ENCODE peak calls at places on chromosome 20, in six cellular contexts. Z, O, T, Y, K and H are unnamed samples.

GRCh38 chr20:47648943-47649342 is 136.3 kb downstream of the SULF2 start:
- DNase-seq in T (no peak), K (no peak), Y (no peak), O (no peak), Z (no peak), H (no peak)

GRCh38 chr20:49185071-49185757 is 2.9 kb downstream of the STAU1 start:
- DNase-seq in T (no peak), Y (no peak), K (no peak), O (no peak), Z (no peak), H (no peak)

GRCh38 chr20:7152071-7152470 is 384.6 kb downstream of the BMP2 start:
- DNase-seq in T (peak; percentile 43), O (no peak), Y (no peak), K (peak; percentile 61), Z (no peak), H (no peak)

GRCh38 chr20:43384321-43384940 is 73.3 kb upstream of the SRSF6 start:
- DNase-seq in T (no peak), Y (no peak), Z (no peak), K (no peak), O (no peak), H (no peak)

GRCh38 chr20:4171538-4172116 is 156.3 kb upstream of the RNF24 start:
- DNase-seq in K (peak; percentile 13), T (no peak), Y (no peak), O (no peak), Z (no peak), H (no peak)

GRCh38 chr20:31568041-31568731 is 36.9 kb upstream of the ID1 start:
- DNase-seq in T (peak; percentile 43), O (no peak), K (peak; percentile 50), Z (no peak), Y (no peak), H (no peak)

GRCh38 chr20:33693741-33694645 is 7.8 kb upstream of the E2F1 start:
- DNase-seq in Y (no peak), O (no peak), Z (no peak), T (no peak), K (peak; percentile 67), H (no peak)

GRCh38 chr20:1388253-1388652 is 4.6 kb downstream of the FKBP1A start:
- DNase-seq in T (no peak), Y (no peak), O (no peak), K (no peak), Z (no peak), H (no peak)

GRCh38 chr20:1127840-1128239 is 9.4 kb downstream of the PSMF1 start:
- DNase-seq in K (no peak), O (no peak), Z (no peak), Y (no peak), T (no peak), H (no peak)

GRCh38 chr20:10291564-10292240 is 73.1 kb downstream of the SNAP25 start:
- DNase-seq in Z (no peak), O (no peak), K (no peak), Y (no peak), T (no peak), H (no peak)

GRCh38 chr20:59404749-59405148 is 104.3 kb downstream of the EDN3 start:
- DNase-seq in Y (no peak), O (no peak), T (no peak), Z (no peak), K (no peak), H (no peak)

GRCh38 chr20:59402697-59403096 is 102.3 kb downstream of the EDN3 start:
- DNase-seq in K (no peak), O (no peak), T (no peak), Z (no peak), Y (no peak), H (no peak)

GRCh38 chr20:59405226-59405815 is 104.9 kb downstream of the EDN3 start:
- DNase-seq in Z (no peak), K (no peak), O (no peak), T (no peak), Y (no peak), H (no peak)

GRCh38 chr20:59403261-59403961 is 103.0 kb downstream of the EDN3 start:
- DNase-seq in T (peak; percentile 2), K (no peak), O (no peak), Z (no peak), Y (peak; percentile 11), H (no peak)

GRCh38 chr20:59403962-59404314 is 103.5 kb downstream of the EDN3 start:
- DNase-seq in O (no peak), T (no peak), Y (no peak), K (no peak), Z (no peak), H (no peak)
- TF ChIP-seq CTCF in O (peak; percentile 25), T (no peak), Y (no peak), K (no peak), Z (no peak), H (no peak)

GRCh38 chr20:34753706-34754461 is 49.7 kb downstream of the TP53INP2 start:
- DNase-seq in Z (no peak), K (peak; percentile 4), T (no peak), Y (no peak), O (no peak), H (no peak)
- TF ChIP-seq CTCF in Z (no peak), K (no peak), T (no peak), Y (no peak), O (no peak), H (no peak)

GRCh38 chr20:51313275-51313898 is 229.1 kb downstream of the NFATC2 start:
- DNase-seq in Y (no peak), T (no peak), K (peak; percentile 12), O (no peak), Z (peak; percentile 29), H (no peak)
- TF ChIP-seq CTCF in Y (no peak), T (no peak), K (no peak), O (no peak), Z (no peak), H (no peak)

GRCh38 chr20:40966103-40966502 is 62.5 kb upstream of the TOP1 start:
- DNase-seq in K (no peak), O (peak; percentile 55), T (no peak), Y (no peak), Z (no peak), H (peak; percentile 64)
- TF ChIP-seq CTCF in K (peak; percentile 49), O (no peak), T (peak; percentile 41), Y (peak; percentile 27), Z (peak; percentile 31), H (peak; percentile 18)

GRCh38 chr20:45545351-45545750 is 1.9 kb downstream of the EPPIN start:
- DNase-seq in Y (no peak), K (no peak), T (no peak), Z (no peak), O (peak; percentile 75), H (no peak)

GRCh38 chr20:45550765-45551164 is 3.6 kb upstream of the EPPIN start:
- DNase-seq in O (no peak), Y (no peak), Z (no peak), T (no peak), K (no peak), H (no peak)

GRCh38 chr20:45547206-45547770 is at the start of gene EPPIN:
- DNase-seq in Y (no peak), Z (no peak), K (no peak), O (peak; percentile 83), T (no peak), H (no peak)

GRCh38 chr20:45548410-45548809 is 1.2 kb upstream of the EPPIN start:
- DNase-seq in T (no peak), Y (no peak), O (no peak), K (no peak), Z (no peak), H (no peak)

GRCh38 chr20:45545754-45546453 is 1.3 kb downstream of the EPPIN start:
- DNase-seq in T (peak; percentile 40), K (peak; percentile 61), Y (peak; percentile 54), Z (peak; percentile 58), O (peak; percentile 55), H (no peak)
- TF ChIP-seq CTCF in T (peak; percentile 38), K (peak; percentile 46), Y (peak; percentile 40), Z (peak; percentile 54), O (no peak), H (peak; percentile 43)

DNA sequence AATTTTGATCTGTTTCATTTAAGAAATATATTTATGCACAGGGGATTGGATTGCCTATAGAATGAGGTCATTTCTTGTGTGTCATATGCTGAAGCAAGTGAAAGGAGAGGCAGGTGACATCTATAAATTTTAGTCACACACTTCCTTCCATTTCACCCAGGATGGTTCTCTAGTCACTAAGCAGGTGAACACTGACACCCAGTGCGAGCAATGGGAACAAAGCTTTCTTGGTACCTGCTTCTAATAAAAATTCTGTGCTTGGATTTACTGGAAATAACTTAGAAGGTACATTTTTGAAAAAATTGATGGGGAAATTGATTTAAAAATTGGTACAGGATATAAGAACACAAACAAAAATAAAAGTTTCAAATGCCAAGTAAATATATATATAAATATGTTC is 66.9 kb upstream of the MC3R start:
- DNase-seq in T (no peak), Z (no peak), O (no peak), K (no peak), Y (no peak), H (no peak)
- TF ChIP-seq CTCF in T (no peak), Z (peak; percentile 4), O (no peak), K (no peak), Y (no peak), H (no peak)